ENCODE peak calls at places on chromosomes 4 and X, in five cellular contexts. F, B, Z, M and R are unnamed samples.

GRCh38 chr4:60611762-60612496 is 588.2 kb upstream of the ADGRL3 start:
- DNase-seq in Z (peak), B (peak), M (no peak), F (peak), R (peak)

GRCh38 chr4:90317785-90318184 is 190.6 kb downstream of the CCSER1 start:
- DNase-seq in F (peak), M (peak), Z (no peak), B (no peak), R (peak)

GRCh38 chr4:140372607-140373327 is 679 bp upstream of the SCOC start:
- DNase-seq in B (peak), F (no peak), Z (peak), M (peak), R (no peak)

GRCh38 chr4:51870441-51871188 is 27.7 kb downstream of the DCUN1D4 start:
- DNase-seq in Z (no peak), B (no peak), M (no peak), F (peak), R (no peak)

GRCh38 chr4:1285151-1285789 is 4.4 kb upstream of the MAEA start:
- DNase-seq in Z (no peak), B (no peak), F (no peak), M (no peak), R (no peak)

GRCh38 chr4:71270901-71271300 is 67.9 kb upstream of the SLC4A4 start:
- DNase-seq in M (peak), Z (peak), B (peak), F (peak), R (no peak)

GRCh38 chr4:66640216-66640615 is 905.1 kb downstream of the CENPC start:
- DNase-seq in Z (no peak), F (no peak), M (no peak), B (no peak), R (no peak)

GRCh38 chrX:14506866-14507265 is 22.5 kb upstream of the GLRA2 start:
- DNase-seq in B (no peak), Z (no peak), F (no peak), M (no peak), R (no peak)

GRCh38 chrX:18951032-18951431 is 32.9 kb downstream of the PHKA2 start:
- DNase-seq in F (no peak), M (no peak), B (peak), Z (no peak), R (no peak)

GRCh38 chr4:1470816-1471442 is 64.7 kb upstream of the NKX1-1 start:
- DNase-seq in B (peak), M (no peak), F (no peak), Z (no peak), R (no peak)

GRCh38 chr4:24686866-24687672 is 102.7 kb upstream of the DHX15 start:
- DNase-seq in M (no peak), F (peak), Z (peak), B (peak), R (no peak)

GRCh38 chr4:51943221-51943620 is 76.9 kb downstream of the LRRC66 start:
- DNase-seq in Z (peak), M (peak), F (peak), B (no peak), R (peak)

GRCh38 chr4:25485104-25485503 is 108.0 kb downstream of the ANAPC4 start:
- DNase-seq in M (no peak), F (no peak), B (no peak), Z (no peak), R (no peak)

GRCh38 chr4:3613980-3614730 is 81.9 kb upstream of the LRPAP1 start:
- DNase-seq in M (peak), Z (no peak), B (peak), F (no peak), R (peak)

GRCh38 chr4:127782275-127783025 is at the start of gene HSPA4L:
- DNase-seq in F (no peak), M (peak), Z (peak), B (no peak), R (no peak)

GRCh38 chr4:13920111-13920875 is 292.8 kb upstream of the BOD1L1 start:
- DNase-seq in B (no peak), Z (peak), F (no peak), M (no peak), R (peak)

GRCh38 chr4:145709336-145709735 is 29.4 kb downstream of the C4orf51 start:
- DNase-seq in M (no peak), Z (no peak), F (no peak), B (no peak), R (no peak)

GRCh38 chr4:39179681-39180080 is 2.6 kb upstream of the WDR19 start:
- DNase-seq in B (no peak), Z (no peak), M (no peak), F (no peak), R (no peak)

GRCh38 chrX:140038842-140039241 is 73.5 kb upstream of the CXorf66 start:
- DNase-seq in M (no peak), Z (no peak), B (no peak), F (no peak), R (no peak)

GRCh38 chrX:13398839-13399238 is 79.0 kb upstream of the ATXN3L start:
- DNase-seq in Z (no peak), F (no peak), B (no peak), M (no peak), R (no peak)

GRCh38 chrX:12237131-12237530 is 98.9 kb downstream of the FRMPD4 start:
- DNase-seq in M (no peak), Z (no peak), B (no peak), F (no peak), R (no peak)

GRCh38 chrX:84721416-84721815 is 219.2 kb upstream of the HDX start:
- DNase-seq in F (no peak), M (no peak), Z (no peak), B (no peak), R (no peak)

GRCh38 chr4:38759077-38759789 is 23.6 kb downstream of the TLR10 start:
- DNase-seq in B (peak), F (peak), M (peak), Z (peak), R (peak)

GRCh38 chr4:40232610-40233009 is 35.8 kb downstream of the RHOH start:
- DNase-seq in F (no peak), B (no peak), M (no peak), Z (no peak), R (no peak)

GRCh38 chr4:95181446-95182306 is 367.1 kb downstream of the UNC5C start:
- DNase-seq in F (peak), B (peak), Z (no peak), M (peak), R (no peak)

GRCh38 chr4:122759639-122760310 is 27.3 kb downstream of the BBS12 start:
- DNase-seq in F (no peak), B (no peak), Z (no peak), M (peak), R (no peak)

GRCh38 chrX:41720125-41720780 is 3.7 kb upstream of the GPR82 start:
- DNase-seq in Z (no peak), F (peak), B (peak), M (no peak), R (no peak)

GRCh38 chr4:10584042-10584441 is 100.5 kb downstream of the CLNK start:
- DNase-seq in Z (peak), M (peak), B (no peak), F (peak), R (peak)